ENCODE peak calls at places on chromosomes 3 and 15, in four cellular contexts. One of them, this sample, is unnamed.

GRCh38 chr3:105214575-105214974 is 152.1 kb upstream of the ALCAM start:
- DNase-seq in OCI-LY7: no peak
- DNase-seq in fibroblast of lung: no peak
- DNase-seq in lower leg skin: no peak
- DNase-seq in this sample: no peak

GRCh38 chr3:194987571-194988494 is 283.1 kb downstream of the XXYLT1 start:
- DNase-seq in OCI-LY7: no peak
- DNase-seq in fibroblast of lung: peak; percentile 24
- DNase-seq in lower leg skin: peak; percentile 78
- DNase-seq in this sample: no peak

GRCh38 chr3:133535971-133536634 is 37.4 kb upstream of the CDV3 start:
- DNase-seq in OCI-LY7: no peak
- DNase-seq in fibroblast of lung: peak; percentile 92
- DNase-seq in lower leg skin: peak; percentile 72
- DNase-seq in this sample: no peak

GRCh38 chr15:75904241-75904631 is 558 bp downstream of the FBXO22 start:
- DNase-seq in OCI-LY7: peak; percentile 44
- DNase-seq in fibroblast of lung: peak; percentile 51
- DNase-seq in lower leg skin: peak; percentile 86
- DNase-seq in this sample: no peak

GRCh38 chr15:92037446-92037845 is 183.9 kb downstream of the SLCO3A1 start:
- DNase-seq in OCI-LY7: no peak
- DNase-seq in fibroblast of lung: no peak
- DNase-seq in lower leg skin: no peak
- DNase-seq in this sample: no peak

GRCh38 chr3:45546223-45546622 is 48.3 kb upstream of the LIMD1 start:
- DNase-seq in OCI-LY7: no peak
- DNase-seq in fibroblast of lung: no peak
- DNase-seq in lower leg skin: peak; percentile 52
- DNase-seq in this sample: no peak

GRCh38 chr15:60390931-60391501 is 6.8 kb downstream of the ANXA2 start:
- DNase-seq in OCI-LY7: no peak
- DNase-seq in fibroblast of lung: peak; percentile 94
- DNase-seq in lower leg skin: peak; percentile 85
- DNase-seq in this sample: no peak

GRCh38 chr3:163785693-163786092 is 1292.6 kb downstream of the SI start:
- DNase-seq in OCI-LY7: no peak
- DNase-seq in fibroblast of lung: no peak
- DNase-seq in lower leg skin: no peak
- DNase-seq in this sample: no peak

GRCh38 chr15:80978685-80979084 is 10.9 kb downstream of the MESD start:
- DNase-seq in OCI-LY7: no peak
- DNase-seq in fibroblast of lung: peak; percentile 67
- DNase-seq in lower leg skin: no peak
- DNase-seq in this sample: no peak

GRCh38 chr3:107242579-107242978 is 134.7 kb upstream of the CCDC54 start:
- DNase-seq in OCI-LY7: no peak
- DNase-seq in fibroblast of lung: no peak
- DNase-seq in lower leg skin: no peak
- DNase-seq in this sample: no peak
- H3K4me3 ChIP-seq in OCI-LY7: peak overlapping the region; percentile 10
- H3K4me3 ChIP-seq in fibroblast of lung: peak overlapping the region; percentile 99
- H3K4me3 ChIP-seq in lower leg skin: no peak overlapping the region
- H3K4me3 ChIP-seq in this sample: no peak overlapping the region

GRCh38 chr3:143221446-143221845 is 101.9 kb downstream of the CHST2 start:
- DNase-seq in OCI-LY7: no peak
- DNase-seq in fibroblast of lung: no peak
- DNase-seq in lower leg skin: no peak
- DNase-seq in this sample: no peak
- H3K4me3 ChIP-seq in OCI-LY7: no peak overlapping the region
- H3K4me3 ChIP-seq in fibroblast of lung: no peak overlapping the region
- H3K4me3 ChIP-seq in lower leg skin: no peak overlapping the region
- H3K4me3 ChIP-seq in this sample: no peak overlapping the region

DNA sequence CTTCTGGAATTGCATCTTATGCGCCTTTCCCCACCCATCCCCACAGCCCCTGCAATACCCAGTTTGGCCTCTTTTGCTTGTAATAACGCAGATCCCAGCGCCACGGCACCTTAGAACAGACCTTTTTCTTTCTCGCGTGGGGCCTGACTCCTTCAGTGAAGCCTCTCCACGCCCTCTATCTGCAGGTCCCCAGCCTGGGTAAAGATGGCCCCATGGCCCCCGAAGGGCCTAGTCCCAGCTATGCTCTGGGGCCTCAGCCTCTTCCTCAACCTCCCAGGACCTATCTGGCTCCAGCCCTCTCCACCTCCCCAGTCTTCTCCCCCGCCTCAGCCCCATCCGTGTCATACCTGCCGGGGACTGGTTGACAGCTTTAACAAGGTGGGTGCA is 594 bp downstream of the CRELD1 start:
- DNase-seq in OCI-LY7: peak; percentile 40
- DNase-seq in fibroblast of lung: no peak
- DNase-seq in lower leg skin: peak; percentile 87
- DNase-seq in this sample: peak; percentile 39
- H3K4me3 ChIP-seq in OCI-LY7: peak overlapping the region; percentile 71
- H3K4me3 ChIP-seq in fibroblast of lung: peak overlapping the region; percentile 64
- H3K4me3 ChIP-seq in lower leg skin: peak overlapping the region; percentile 53
- H3K4me3 ChIP-seq in this sample: peak overlapping the region; percentile 77

DNA sequence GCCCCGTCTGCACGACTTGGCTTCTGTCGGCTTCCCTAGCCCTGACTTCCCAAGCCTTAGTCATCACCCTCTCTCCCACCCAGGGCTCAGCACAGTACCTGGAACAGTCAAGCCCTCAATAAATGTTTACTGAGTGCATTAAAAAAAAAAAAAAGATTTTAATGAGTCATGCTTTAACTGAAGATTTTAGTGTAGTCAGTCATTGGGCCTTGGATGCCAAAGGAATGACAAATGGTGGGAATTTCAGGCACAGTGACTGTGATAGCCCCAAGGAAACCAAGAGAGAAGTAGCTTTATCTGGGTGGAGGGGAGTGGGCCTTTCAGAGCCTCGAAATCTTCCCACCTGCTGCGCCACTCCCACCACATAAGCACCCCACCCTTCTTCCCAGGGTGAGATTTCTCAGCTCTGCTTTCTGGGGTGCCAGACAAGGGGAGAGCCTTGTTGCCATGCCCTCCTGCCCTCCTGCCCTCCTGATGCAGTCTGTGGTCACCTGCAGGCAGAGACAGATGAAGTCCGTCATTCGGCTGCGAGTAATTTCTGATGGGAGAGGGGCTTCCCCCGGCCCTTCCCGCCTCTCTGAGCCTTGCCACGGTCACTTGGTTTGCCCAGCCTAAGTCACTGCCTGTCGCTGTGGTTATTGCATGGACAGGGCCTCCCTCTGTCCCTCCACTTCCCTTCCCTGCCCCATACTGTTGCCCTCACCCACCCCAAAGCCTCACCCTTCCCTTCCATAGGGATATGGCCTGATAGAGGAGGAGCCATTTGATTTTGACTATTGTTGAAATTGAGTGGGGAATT is 41.8 kb downstream of the SMAD3 start:
- DNase-seq in OCI-LY7: no peak
- DNase-seq in fibroblast of lung: peak; percentile 100
- DNase-seq in lower leg skin: no peak
- DNase-seq in this sample: no peak
- H3K4me3 ChIP-seq in OCI-LY7: no peak overlapping the region
- H3K4me3 ChIP-seq in fibroblast of lung: no peak overlapping the region
- H3K4me3 ChIP-seq in lower leg skin: no peak overlapping the region
- H3K4me3 ChIP-seq in this sample: no peak overlapping the region

DNA sequence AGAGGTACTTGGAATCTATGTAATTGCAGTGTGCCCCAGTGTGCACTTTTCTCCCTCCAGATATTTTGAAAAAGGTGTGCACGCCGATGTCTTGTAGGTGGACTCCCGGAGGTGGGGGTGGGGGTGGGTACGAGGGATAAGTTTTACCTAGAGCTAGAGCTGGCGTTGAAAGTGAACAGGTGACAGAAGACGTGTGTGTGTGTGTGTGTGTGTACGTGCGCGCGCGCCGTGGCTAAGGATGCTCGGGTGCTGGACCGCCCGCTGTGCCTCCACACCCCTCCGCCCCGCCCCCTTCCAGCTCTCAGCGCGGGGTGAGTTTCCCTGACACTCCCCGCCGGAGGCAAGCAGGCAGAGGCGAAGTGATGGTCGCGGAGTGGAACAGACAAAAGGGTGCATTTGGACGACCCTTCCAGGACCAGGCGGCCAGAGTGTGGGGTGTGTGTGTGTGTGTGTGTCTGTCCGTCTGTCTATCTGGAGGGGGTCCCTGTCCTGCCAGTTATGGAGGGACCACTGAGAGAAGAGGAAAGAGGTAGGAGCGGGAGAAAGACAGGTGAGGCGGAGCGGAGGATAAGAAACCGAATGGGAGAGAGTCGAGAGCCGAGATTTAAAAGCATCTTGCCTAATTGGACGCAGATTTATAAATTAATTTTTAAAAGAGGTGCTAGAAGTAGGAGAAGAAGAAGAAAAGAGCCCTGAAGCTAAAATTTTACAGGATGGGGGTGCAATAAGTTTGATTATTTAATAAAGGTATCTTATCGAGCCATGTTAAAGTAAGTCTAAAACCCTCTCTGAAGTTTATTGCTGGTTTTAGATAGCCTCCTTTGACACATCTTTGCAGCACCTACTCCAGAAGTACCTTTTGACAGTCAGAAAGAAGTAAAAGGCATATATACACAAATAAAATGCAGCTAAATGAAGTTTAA is 335.8 kb upstream of the THRB start:
- DNase-seq in OCI-LY7: no peak
- DNase-seq in fibroblast of lung: no peak
- DNase-seq in lower leg skin: no peak
- DNase-seq in this sample: no peak
- H3K4me3 ChIP-seq in OCI-LY7: no peak overlapping the region
- H3K4me3 ChIP-seq in fibroblast of lung: no peak overlapping the region
- H3K4me3 ChIP-seq in lower leg skin: no peak overlapping the region
- H3K4me3 ChIP-seq in this sample: no peak overlapping the region

This sample was measured in Jurkat, Clone E6-1.